ENCODE peak calls at places on chromosomes 12 and 14, in seven cellular contexts. F is NB4; U is frontal cortex; G is HT1080; M is NCI-H2081 treated with DMSO at 0.1 percent for 48 hours; R is activated CD4-positive, alpha-beta T cell treated with anti-CD3 and anti-CD28 coated beads, Interleukin-2, amount 50 U/mL, for 48 hours; O is hippocampal formation. W is an unnamed sample.

GRCh38 chr14:49992901-49993335 is 100.0 kb downstream of the ARF6 start:
- DNase-seq in F (no peak), U (no peak), G (peak), M (no peak), R (peak), O (no peak), W (no peak)

GRCh38 chr12:92784795-92785562 is 82.2 kb downstream of the PLEKHG7 start:
- DNase-seq in F (peak), U (peak), G (peak), M (peak), R (no peak), O (peak), W (peak)

GRCh38 chr12:24955389-24955788 is 6.5 kb upstream of the BCAT1 start:
- DNase-seq in F (peak), U (no peak), G (no peak), M (no peak), R (no peak), O (no peak), W (no peak)

GRCh38 chr14:95460647-95461478 is 55.6 kb downstream of the SYNE3 start:
- DNase-seq in F (no peak), U (peak), G (peak), M (peak), R (no peak), O (peak), W (peak)

GRCh38 chr12:15982471-15982870 is 71.3 kb downstream of the DERA start:
- DNase-seq in F (peak), U (peak), G (peak), M (peak), R (no peak), O (peak), W (no peak)

GRCh38 chr14:37399517-37399916 is 195.5 kb downstream of the FOXA1 start:
- DNase-seq in F (no peak), U (no peak), G (no peak), M (no peak), R (no peak), O (no peak), W (no peak)

GRCh38 chr12:30784508-30784907 is 29.8 kb upstream of the CAPRIN2 start:
- DNase-seq in F (no peak), U (no peak), G (no peak), M (no peak), R (no peak), O (no peak), W (no peak)

GRCh38 chr12:32126720-32127119 is 20.1 kb downstream of the BICD1 start:
- DNase-seq in F (no peak), U (no peak), G (no peak), M (no peak), R (no peak), O (no peak), W (no peak)

GRCh38 chr14:21109377-21110260 is 8.8 kb downstream of the TMEM253 start:
- DNase-seq in F (no peak), U (no peak), G (peak), M (no peak), R (peak), O (no peak), W (no peak)

GRCh38 chr14:102668291-102668873 is 75.9 kb downstream of the RCOR1 start:
- DNase-seq in F (no peak), U (no peak), G (no peak), M (no peak), R (no peak), O (no peak), W (no peak)

GRCh38 chr12:728781-729180 is 23.6 kb upstream of the WNK1 start:
- DNase-seq in F (no peak), U (no peak), G (no peak), M (no peak), R (no peak), O (no peak), W (no peak)

GRCh38 chr12:50621435-50622304 is 116.9 kb downstream of the DIP2B start:
- DNase-seq in F (no peak), U (no peak), G (no peak), M (no peak), R (no peak), O (peak), W (no peak)

GRCh38 chr12:128801879-128802391 is 21.8 kb downstream of the SLC15A4 start:
- DNase-seq in F (no peak), U (no peak), G (peak), M (no peak), R (no peak), O (no peak), W (no peak)

GRCh38 chr14:32074887-32075572 is 2.1 kb upstream of the ARHGAP5 start:
- DNase-seq in F (no peak), U (no peak), G (no peak), M (no peak), R (no peak), O (no peak), W (no peak)

GRCh38 chr12:45852508-45852907 is 123.0 kb downstream of the ARID2 start:
- DNase-seq in F (no peak), U (no peak), G (no peak), M (no peak), R (no peak), O (no peak), W (no peak)

GRCh38 chr12:89343127-89343526 is 9.2 kb downstream of the DUSP6 start:
- DNase-seq in F (peak), U (no peak), G (no peak), M (no peak), R (no peak), O (no peak), W (no peak)

GRCh38 chr12:26185532-26186320 is 9.6 kb upstream of the SSPN start:
- DNase-seq in F (no peak), U (no peak), G (no peak), M (no peak), R (no peak), O (no peak), W (no peak)

GRCh38 chr12:103844296-103844695 is 3.3 kb upstream of the NT5DC3 start:
- DNase-seq in F (no peak), U (no peak), G (no peak), M (no peak), R (no peak), O (no peak), W (no peak)

GRCh38 chr12:72723732-72724131 is 451.6 kb downstream of the TRHDE start:
- DNase-seq in F (no peak), U (no peak), G (peak), M (no peak), R (no peak), O (no peak), W (no peak)

GRCh38 chr14:100896369-100897060 is 7.0 kb downstream of the RTL1 start:
- DNase-seq in F (no peak), U (no peak), G (no peak), M (no peak), R (no peak), O (no peak), W (no peak)

GRCh38 chr14:70885343-70886014 is 21.8 kb upstream of the PCNX1 start:
- DNase-seq in F (peak), U (no peak), G (no peak), M (no peak), R (peak), O (no peak), W (no peak)

GRCh38 chr14:21704340-21704737 is 30.7 kb upstream of the OR4E1 start:
- DNase-seq in F (no peak), U (no peak), G (no peak), M (no peak), R (no peak), O (no peak), W (no peak)

GRCh38 chr14:72094844-72095582 is 162.8 kb downstream of the RGS6 start:
- DNase-seq in F (no peak), U (no peak), G (no peak), M (no peak), R (no peak), O (no peak), W (no peak)

GRCh38 chr14:95515080-95515489 is 1.4 kb downstream of the SYNE3 start:
- DNase-seq in F (peak), U (peak), G (no peak), M (no peak), R (no peak), O (no peak), W (no peak)

GRCh38 chr12:127479256-127479655 is 787.7 kb upstream of the TMEM132C start:
- DNase-seq in F (no peak), U (no peak), G (peak), M (no peak), R (no peak), O (no peak), W (no peak)

GRCh38 chr14:103232831-103233319 is 101.2 kb upstream of the EIF5 start:
- DNase-seq in F (no peak), U (no peak), G (no peak), M (peak), R (no peak), O (no peak), W (no peak)

GRCh38 chr14:101754893-101755292 is 6.6 kb upstream of the PPP2R5C start:
- DNase-seq in F (no peak), U (no peak), G (no peak), M (no peak), R (no peak), O (no peak), W (no peak)

GRCh38 chr14:23521785-23522640 is 29.6 kb downstream of the ZFHX2 start:
- DNase-seq in F (no peak), U (no peak), G (no peak), M (no peak), R (no peak), O (no peak), W (no peak)

GRCh38 chr12:102024765-102025164 is 37.0 kb downstream of the WASHC3 start:
- DNase-seq in F (no peak), U (no peak), G (no peak), M (no peak), R (no peak), O (no peak), W (no peak)

GRCh38 chr12:131092911-131093901 is 139.5 kb downstream of the ADGRD1 start:
- DNase-seq in F (peak), U (no peak), G (peak), M (no peak), R (peak), O (no peak), W (no peak)

GRCh38 chr14:57871487-57872080 is 5.7 kb upstream of the SLC35F4 start:
- DNase-seq in F (peak), U (peak), G (peak), M (no peak), R (peak), O (peak), W (peak)

GRCh38 chr12:75881910-75882309 is 149.7 kb downstream of the PHLDA1 start:
- DNase-seq in F (no peak), U (no peak), G (no peak), M (no peak), R (no peak), O (no peak), W (no peak)

GRCh38 chr12:30926243-30927209 is at the start of gene TSPAN11:
- DNase-seq in F (no peak), U (peak), G (no peak), M (no peak), R (no peak), O (peak), W (no peak)

GRCh38 chr14:71661441-71661840 is 270.8 kb upstream of the RGS6 start:
- DNase-seq in F (no peak), U (no peak), G (no peak), M (no peak), R (no peak), O (no peak), W (no peak)

GRCh38 chr12:32508626-32509025 is 109.3 kb downstream of the FGD4 start:
- DNase-seq in F (no peak), U (no peak), G (no peak), M (no peak), R (no peak), O (no peak), W (no peak)

GRCh38 chr12:54984602-54985376 is at the start of gene TESPA1:
- DNase-seq in F (peak), U (no peak), G (peak), M (no peak), R (peak), O (no peak), W (no peak)

GRCh38 chr12:115064296-115064695 is 380.3 kb upstream of the TBX3 start:
- DNase-seq in F (no peak), U (no peak), G (no peak), M (no peak), R (no peak), O (no peak), W (no peak)

GRCh38 chr12:68899251-68899771 is 33.7 kb downstream of the CPM start:
- DNase-seq in F (no peak), U (no peak), G (peak), M (no peak), R (no peak), O (no peak), W (no peak)

GRCh38 chr12:94948232-94948810 is 55.2 kb downstream of the NDUFA12 start:
- DNase-seq in F (peak), U (no peak), G (no peak), M (no peak), R (no peak), O (no peak), W (no peak)